ENCODE peak calls at places on chromosome 10, in seven cellular contexts. One of them, this sample, is unnamed.

GRCh38 chr10:3876563-3876962 is 91.6 kb upstream of the KLF6 start:
- DNase-seq in brain microvascular endothelial cell: no peak
- DNase-seq in Daoy: peak
- DNase-seq in heart left ventricle: no peak
- DNase-seq in MV-4-11: no peak
- DNase-seq in PC-9: no peak
- DNase-seq in AG08395: no peak
- DNase-seq in this sample: no peak

GRCh38 chr10:121308046-121308445 is 290.2 kb downstream of the FGFR2 start:
- DNase-seq in brain microvascular endothelial cell: no peak
- DNase-seq in Daoy: no peak
- DNase-seq in heart left ventricle: no peak
- DNase-seq in MV-4-11: no peak
- DNase-seq in PC-9: no peak
- DNase-seq in AG08395: no peak
- DNase-seq in this sample: no peak

GRCh38 chr10:79329529-79329928 is 17.7 kb upstream of the PPIF start:
- DNase-seq in brain microvascular endothelial cell: no peak
- DNase-seq in Daoy: no peak
- DNase-seq in heart left ventricle: peak
- DNase-seq in MV-4-11: no peak
- DNase-seq in PC-9: no peak
- DNase-seq in AG08395: no peak
- DNase-seq in this sample: no peak

GRCh38 chr10:905972-906371 is 25.5 kb downstream of the LARP4B start:
- DNase-seq in brain microvascular endothelial cell: no peak
- DNase-seq in Daoy: no peak
- DNase-seq in heart left ventricle: no peak
- DNase-seq in MV-4-11: no peak
- DNase-seq in PC-9: no peak
- DNase-seq in AG08395: no peak
- DNase-seq in this sample: no peak

GRCh38 chr10:117201826-117202225 is 4.5 kb downstream of the KCNK18 start:
- DNase-seq in brain microvascular endothelial cell: no peak
- DNase-seq in Daoy: no peak
- DNase-seq in heart left ventricle: no peak
- DNase-seq in MV-4-11: no peak
- DNase-seq in PC-9: no peak
- DNase-seq in AG08395: no peak
- DNase-seq in this sample: no peak

GRCh38 chr10:126580873-126581647 is 89.4 kb downstream of the C10orf90 start:
- DNase-seq in brain microvascular endothelial cell: no peak
- DNase-seq in Daoy: no peak
- DNase-seq in heart left ventricle: no peak
- DNase-seq in MV-4-11: no peak
- DNase-seq in PC-9: no peak
- DNase-seq in AG08395: no peak
- DNase-seq in this sample: no peak

GRCh38 chr10:113473851-113474250 is 79.0 kb upstream of the HABP2 start:
- DNase-seq in brain microvascular endothelial cell: no peak
- DNase-seq in Daoy: peak
- DNase-seq in heart left ventricle: no peak
- DNase-seq in MV-4-11: no peak
- DNase-seq in PC-9: no peak
- DNase-seq in AG08395: peak
- DNase-seq in this sample: no peak

GRCh38 chr10:114550756-114551290 is 107.3 kb downstream of the ABLIM1 start:
- DNase-seq in brain microvascular endothelial cell: no peak
- DNase-seq in Daoy: peak
- DNase-seq in heart left ventricle: no peak
- DNase-seq in MV-4-11: peak
- DNase-seq in PC-9: no peak
- DNase-seq in AG08395: peak
- DNase-seq in this sample: peak

GRCh38 chr10:13816195-13816926 is 229.6 kb downstream of the PRPF18 start:
- DNase-seq in brain microvascular endothelial cell: peak
- DNase-seq in Daoy: no peak
- DNase-seq in heart left ventricle: peak
- DNase-seq in MV-4-11: no peak
- DNase-seq in PC-9: no peak
- DNase-seq in AG08395: peak
- DNase-seq in this sample: no peak

GRCh38 chr10:103241262-103242011 is 4.2 kb upstream of the RPEL1 start:
- DNase-seq in brain microvascular endothelial cell: peak
- DNase-seq in Daoy: peak
- DNase-seq in heart left ventricle: peak
- DNase-seq in MV-4-11: peak
- DNase-seq in PC-9: peak
- DNase-seq in AG08395: peak
- DNase-seq in this sample: peak

GRCh38 chr10:66823301-66823700 is 102.5 kb upstream of the LRRTM3 start:
- DNase-seq in brain microvascular endothelial cell: no peak
- DNase-seq in Daoy: no peak
- DNase-seq in heart left ventricle: no peak
- DNase-seq in MV-4-11: no peak
- DNase-seq in PC-9: no peak
- DNase-seq in AG08395: no peak
- DNase-seq in this sample: no peak

GRCh38 chr10:101046332-101047238 is 15.2 kb upstream of the KAZALD1 start:
- DNase-seq in brain microvascular endothelial cell: no peak
- DNase-seq in Daoy: no peak
- DNase-seq in heart left ventricle: no peak
- DNase-seq in MV-4-11: no peak
- DNase-seq in PC-9: no peak
- DNase-seq in AG08395: no peak
- DNase-seq in this sample: peak

GRCh38 chr10:97333351-97333600 is 1.3 kb downstream of the FRAT2 start:
- DNase-seq in brain microvascular endothelial cell: no peak
- DNase-seq in Daoy: peak
- DNase-seq in heart left ventricle: no peak
- DNase-seq in MV-4-11: peak
- DNase-seq in PC-9: no peak
- DNase-seq in AG08395: peak
- DNase-seq in this sample: peak

GRCh38 chr10:110850990-110851389 is 20.7 kb upstream of the PDCD4 start:
- DNase-seq in brain microvascular endothelial cell: no peak
- DNase-seq in Daoy: no peak
- DNase-seq in heart left ventricle: no peak
- DNase-seq in MV-4-11: peak
- DNase-seq in PC-9: no peak
- DNase-seq in AG08395: peak
- DNase-seq in this sample: no peak

GRCh38 chr10:101749511-101750016 is 26.4 kb downstream of the FGF8 start:
- DNase-seq in brain microvascular endothelial cell: no peak
- DNase-seq in Daoy: no peak
- DNase-seq in heart left ventricle: no peak
- DNase-seq in MV-4-11: no peak
- DNase-seq in PC-9: no peak
- DNase-seq in AG08395: no peak
- DNase-seq in this sample: peak

GRCh38 chr10:110137142-110137545 is 70.3 kb upstream of the MXI1 start:
- DNase-seq in brain microvascular endothelial cell: peak
- DNase-seq in Daoy: no peak
- DNase-seq in heart left ventricle: no peak
- DNase-seq in MV-4-11: peak
- DNase-seq in PC-9: no peak
- DNase-seq in AG08395: peak
- DNase-seq in this sample: peak

GRCh38 chr10:101879456-101880189 is 36.0 kb upstream of the KCNIP2 start:
- DNase-seq in brain microvascular endothelial cell: peak
- DNase-seq in Daoy: peak
- DNase-seq in heart left ventricle: no peak
- DNase-seq in MV-4-11: no peak
- DNase-seq in PC-9: peak
- DNase-seq in AG08395: no peak
- DNase-seq in this sample: peak

GRCh38 chr10:34346516-34347150 is 468.5 kb downstream of the PARD3 start:
- DNase-seq in brain microvascular endothelial cell: no peak
- DNase-seq in Daoy: no peak
- DNase-seq in heart left ventricle: no peak
- DNase-seq in MV-4-11: no peak
- DNase-seq in PC-9: no peak
- DNase-seq in AG08395: no peak
- DNase-seq in this sample: no peak

GRCh38 chr10:108663551-108663950 is 1259.8 kb downstream of the XPNPEP1 start:
- DNase-seq in brain microvascular endothelial cell: no peak
- DNase-seq in Daoy: no peak
- DNase-seq in heart left ventricle: no peak
- DNase-seq in MV-4-11: no peak
- DNase-seq in PC-9: no peak
- DNase-seq in AG08395: no peak
- DNase-seq in this sample: no peak

GRCh38 chr10:74048433-74048832 is 50.5 kb downstream of the VCL start:
- DNase-seq in brain microvascular endothelial cell: no peak
- DNase-seq in Daoy: no peak
- DNase-seq in heart left ventricle: no peak
- DNase-seq in MV-4-11: no peak
- DNase-seq in PC-9: no peak
- DNase-seq in AG08395: no peak
- DNase-seq in this sample: no peak

GRCh38 chr10:53025172-53025651 is 252.6 kb upstream of the MBL2 start:
- DNase-seq in brain microvascular endothelial cell: no peak
- DNase-seq in Daoy: no peak
- DNase-seq in heart left ventricle: no peak
- DNase-seq in MV-4-11: no peak
- DNase-seq in PC-9: peak
- DNase-seq in AG08395: no peak
- DNase-seq in this sample: peak

GRCh38 chr10:29804025-29804852 is 169.5 kb upstream of the SVIL start:
- DNase-seq in brain microvascular endothelial cell: peak
- DNase-seq in Daoy: peak
- DNase-seq in heart left ventricle: peak
- DNase-seq in MV-4-11: peak
- DNase-seq in PC-9: peak
- DNase-seq in AG08395: peak
- DNase-seq in this sample: peak

GRCh38 chr10:72612203-72612826 is 13.6 kb downstream of the MICU1 start:
- DNase-seq in brain microvascular endothelial cell: no peak
- DNase-seq in Daoy: peak
- DNase-seq in heart left ventricle: no peak
- DNase-seq in MV-4-11: no peak
- DNase-seq in PC-9: no peak
- DNase-seq in AG08395: no peak
- DNase-seq in this sample: peak

GRCh38 chr10:93061594-93062498 is 1.2 kb downstream of the CYP26C1 start:
- DNase-seq in brain microvascular endothelial cell: no peak
- DNase-seq in Daoy: no peak
- DNase-seq in heart left ventricle: no peak
- DNase-seq in MV-4-11: no peak
- DNase-seq in PC-9: no peak
- DNase-seq in AG08395: no peak
- DNase-seq in this sample: peak

GRCh38 chr10:118139321-118139720 is 92.6 kb upstream of the RAB11FIP2 start:
- DNase-seq in brain microvascular endothelial cell: peak
- DNase-seq in Daoy: peak
- DNase-seq in heart left ventricle: no peak
- DNase-seq in MV-4-11: no peak
- DNase-seq in PC-9: no peak
- DNase-seq in AG08395: peak
- DNase-seq in this sample: no peak

GRCh38 chr10:88783734-88784133 is 18.8 kb upstream of the LIPM start:
- DNase-seq in brain microvascular endothelial cell: peak
- DNase-seq in Daoy: peak
- DNase-seq in heart left ventricle: no peak
- DNase-seq in MV-4-11: no peak
- DNase-seq in PC-9: no peak
- DNase-seq in AG08395: no peak
- DNase-seq in this sample: no peak

GRCh38 chr10:43259248-43259980 is 7.5 kb downstream of the RASGEF1A start:
- DNase-seq in brain microvascular endothelial cell: no peak
- DNase-seq in Daoy: peak
- DNase-seq in heart left ventricle: no peak
- DNase-seq in MV-4-11: no peak
- DNase-seq in PC-9: no peak
- DNase-seq in AG08395: no peak
- DNase-seq in this sample: no peak

GRCh38 chr10:30190831-30191552 is 131.6 kb upstream of the JCAD start:
- DNase-seq in brain microvascular endothelial cell: no peak
- DNase-seq in Daoy: no peak
- DNase-seq in heart left ventricle: no peak
- DNase-seq in MV-4-11: no peak
- DNase-seq in PC-9: no peak
- DNase-seq in AG08395: no peak
- DNase-seq in this sample: no peak

GRCh38 chr10:77441541-77442175 is 195.9 kb downstream of the KCNMA1 start:
- DNase-seq in brain microvascular endothelial cell: no peak
- DNase-seq in Daoy: no peak
- DNase-seq in heart left ventricle: no peak
- DNase-seq in MV-4-11: no peak
- DNase-seq in PC-9: no peak
- DNase-seq in AG08395: no peak
- DNase-seq in this sample: no peak

GRCh38 chr10:128156999-128157755 is 31.0 kb upstream of the MKI67 start:
- DNase-seq in brain microvascular endothelial cell: no peak
- DNase-seq in Daoy: no peak
- DNase-seq in heart left ventricle: no peak
- DNase-seq in MV-4-11: no peak
- DNase-seq in PC-9: no peak
- DNase-seq in AG08395: no peak
- DNase-seq in this sample: peak

GRCh38 chr10:24437302-24437701 is 228.4 kb downstream of the KIAA1217 start:
- DNase-seq in brain microvascular endothelial cell: no peak
- DNase-seq in Daoy: no peak
- DNase-seq in heart left ventricle: no peak
- DNase-seq in MV-4-11: no peak
- DNase-seq in PC-9: no peak
- DNase-seq in AG08395: no peak
- DNase-seq in this sample: no peak

GRCh38 chr10:114084225-114084624 is 40.6 kb downstream of the ADRB1 start:
- DNase-seq in brain microvascular endothelial cell: no peak
- DNase-seq in Daoy: no peak
- DNase-seq in heart left ventricle: no peak
- DNase-seq in MV-4-11: no peak
- DNase-seq in PC-9: no peak
- DNase-seq in AG08395: no peak
- DNase-seq in this sample: no peak

GRCh38 chr10:119713744-119714483 is 11.9 kb upstream of the INPP5F start:
- DNase-seq in brain microvascular endothelial cell: no peak
- DNase-seq in Daoy: no peak
- DNase-seq in heart left ventricle: no peak
- DNase-seq in MV-4-11: no peak
- DNase-seq in PC-9: no peak
- DNase-seq in AG08395: no peak
- DNase-seq in this sample: peak

GRCh38 chr10:21285742-21286311 is 239.7 kb downstream of the SKIDA1 start:
- DNase-seq in brain microvascular endothelial cell: peak
- DNase-seq in Daoy: peak
- DNase-seq in heart left ventricle: no peak
- DNase-seq in MV-4-11: no peak
- DNase-seq in PC-9: no peak
- DNase-seq in AG08395: no peak
- DNase-seq in this sample: no peak

GRCh38 chr10:86644412-86645110 is 9.8 kb upstream of the OPN4 start:
- DNase-seq in brain microvascular endothelial cell: peak
- DNase-seq in Daoy: no peak
- DNase-seq in heart left ventricle: no peak
- DNase-seq in MV-4-11: no peak
- DNase-seq in PC-9: no peak
- DNase-seq in AG08395: peak
- DNase-seq in this sample: no peak

GRCh38 chr10:24360286-24361127 is 151.6 kb downstream of the KIAA1217 start:
- DNase-seq in brain microvascular endothelial cell: peak
- DNase-seq in Daoy: peak
- DNase-seq in heart left ventricle: peak
- DNase-seq in MV-4-11: peak
- DNase-seq in PC-9: peak
- DNase-seq in AG08395: peak
- DNase-seq in this sample: peak

GRCh38 chr10:61164458-61165160 is 220.6 kb upstream of the RHOBTB1 start:
- DNase-seq in brain microvascular endothelial cell: no peak
- DNase-seq in Daoy: no peak
- DNase-seq in heart left ventricle: peak
- DNase-seq in MV-4-11: peak
- DNase-seq in PC-9: no peak
- DNase-seq in AG08395: no peak
- DNase-seq in this sample: no peak

This sample was measured in left kidney.